ENCODE peak calls at places on chromosomes 7 and 10, in six cellular contexts. One of them, this sample, is unnamed.

GRCh38 chr10:133307776-133308430 is 769 bp downstream of the TUBGCP2 start:
- DNase-seq in activated CD8-positive, alpha-beta memory T cell treated with anti-CD3 and anti-CD28 coated beads for 24 hours: peak
- DNase-seq in Daoy: peak
- DNase-seq in M059J: peak
- DNase-seq in left ventricle myocardium superior: peak
- DNase-seq in effector memory CD4-positive, alpha-beta T cell: peak
- DNase-seq in this sample: no peak

GRCh38 chr10:84076540-84077195 is 62.6 kb upstream of the GHITM start:
- DNase-seq in left ventricle myocardium superior: no peak
- DNase-seq in activated CD8-positive, alpha-beta memory T cell treated with anti-CD3 and anti-CD28 coated beads for 24 hours: no peak
- DNase-seq in M059J: no peak
- DNase-seq in Daoy: peak
- DNase-seq in effector memory CD4-positive, alpha-beta T cell: no peak
- DNase-seq in this sample: peak

GRCh38 chr10:92502296-92502695 is 71.6 kb downstream of the IDE start:
- DNase-seq in effector memory CD4-positive, alpha-beta T cell: no peak
- DNase-seq in activated CD8-positive, alpha-beta memory T cell treated with anti-CD3 and anti-CD28 coated beads for 24 hours: no peak
- DNase-seq in left ventricle myocardium superior: no peak
- DNase-seq in Daoy: no peak
- DNase-seq in M059J: no peak
- DNase-seq in this sample: no peak

GRCh38 chr7:11533229-11533820 is 298.7 kb downstream of the THSD7A start:
- DNase-seq in effector memory CD4-positive, alpha-beta T cell: no peak
- DNase-seq in left ventricle myocardium superior: no peak
- DNase-seq in activated CD8-positive, alpha-beta memory T cell treated with anti-CD3 and anti-CD28 coated beads for 24 hours: no peak
- DNase-seq in M059J: no peak
- DNase-seq in Daoy: no peak
- DNase-seq in this sample: no peak

GRCh38 chr10:16780338-16780880 is 36.8 kb downstream of the RSU1 start:
- DNase-seq in left ventricle myocardium superior: no peak
- DNase-seq in activated CD8-positive, alpha-beta memory T cell treated with anti-CD3 and anti-CD28 coated beads for 24 hours: no peak
- DNase-seq in Daoy: no peak
- DNase-seq in M059J: no peak
- DNase-seq in effector memory CD4-positive, alpha-beta T cell: no peak
- DNase-seq in this sample: no peak

GRCh38 chr7:150397376-150398107 is 18.4 kb downstream of the ZNF775 start:
- DNase-seq in effector memory CD4-positive, alpha-beta T cell: no peak
- DNase-seq in left ventricle myocardium superior: no peak
- DNase-seq in activated CD8-positive, alpha-beta memory T cell treated with anti-CD3 and anti-CD28 coated beads for 24 hours: no peak
- DNase-seq in Daoy: no peak
- DNase-seq in M059J: no peak
- DNase-seq in this sample: no peak

GRCh38 chr7:36601596-36601995 is 122.7 kb downstream of the AOAH start:
- DNase-seq in effector memory CD4-positive, alpha-beta T cell: no peak
- DNase-seq in activated CD8-positive, alpha-beta memory T cell treated with anti-CD3 and anti-CD28 coated beads for 24 hours: no peak
- DNase-seq in left ventricle myocardium superior: no peak
- DNase-seq in Daoy: peak
- DNase-seq in M059J: no peak
- DNase-seq in this sample: peak

GRCh38 chr7:134374291-134374690 is 57.6 kb upstream of the SLC35B4 start:
- DNase-seq in activated CD8-positive, alpha-beta memory T cell treated with anti-CD3 and anti-CD28 coated beads for 24 hours: no peak
- DNase-seq in left ventricle myocardium superior: no peak
- DNase-seq in Daoy: no peak
- DNase-seq in effector memory CD4-positive, alpha-beta T cell: no peak
- DNase-seq in M059J: no peak
- DNase-seq in this sample: no peak

GRCh38 chr10:83612050-83612449 is 527.3 kb upstream of the GHITM start:
- DNase-seq in M059J: peak
- DNase-seq in activated CD8-positive, alpha-beta memory T cell treated with anti-CD3 and anti-CD28 coated beads for 24 hours: no peak
- DNase-seq in Daoy: no peak
- DNase-seq in left ventricle myocardium superior: no peak
- DNase-seq in effector memory CD4-positive, alpha-beta T cell: no peak
- DNase-seq in this sample: no peak

GRCh38 chr10:63521389-63522128 is at the start of gene REEP3:
- DNase-seq in Daoy: peak
- DNase-seq in effector memory CD4-positive, alpha-beta T cell: peak
- DNase-seq in activated CD8-positive, alpha-beta memory T cell treated with anti-CD3 and anti-CD28 coated beads for 24 hours: peak
- DNase-seq in left ventricle myocardium superior: peak
- DNase-seq in M059J: peak
- DNase-seq in this sample: no peak

GRCh38 chr7:90408142-90408541 is 4.9 kb downstream of the CLDN12 start:
- DNase-seq in activated CD8-positive, alpha-beta memory T cell treated with anti-CD3 and anti-CD28 coated beads for 24 hours: no peak
- DNase-seq in left ventricle myocardium superior: no peak
- DNase-seq in M059J: no peak
- DNase-seq in Daoy: no peak
- DNase-seq in effector memory CD4-positive, alpha-beta T cell: no peak
- DNase-seq in this sample: no peak

GRCh38 chr10:89684604-89685003 is 16.8 kb upstream of the KIF20B start:
- DNase-seq in left ventricle myocardium superior: no peak
- DNase-seq in effector memory CD4-positive, alpha-beta T cell: no peak
- DNase-seq in Daoy: peak
- DNase-seq in M059J: peak
- DNase-seq in activated CD8-positive, alpha-beta memory T cell treated with anti-CD3 and anti-CD28 coated beads for 24 hours: no peak
- DNase-seq in this sample: no peak

GRCh38 chr7:517848-518629 is 1.6 kb downstream of the PDGFA start:
- DNase-seq in left ventricle myocardium superior: peak
- DNase-seq in effector memory CD4-positive, alpha-beta T cell: no peak
- DNase-seq in M059J: peak
- DNase-seq in Daoy: peak
- DNase-seq in activated CD8-positive, alpha-beta memory T cell treated with anti-CD3 and anti-CD28 coated beads for 24 hours: peak
- DNase-seq in this sample: peak

GRCh38 chr10:37704566-37704965 is 152.8 kb downstream of the ZNF248 start:
- DNase-seq in activated CD8-positive, alpha-beta memory T cell treated with anti-CD3 and anti-CD28 coated beads for 24 hours: no peak
- DNase-seq in M059J: no peak
- DNase-seq in left ventricle myocardium superior: no peak
- DNase-seq in effector memory CD4-positive, alpha-beta T cell: no peak
- DNase-seq in Daoy: no peak
- DNase-seq in this sample: no peak

GRCh38 chr7:150852371-150852905 is at the start of gene AOC1:
- DNase-seq in effector memory CD4-positive, alpha-beta T cell: no peak
- DNase-seq in activated CD8-positive, alpha-beta memory T cell treated with anti-CD3 and anti-CD28 coated beads for 24 hours: peak
- DNase-seq in left ventricle myocardium superior: no peak
- DNase-seq in M059J: no peak
- DNase-seq in Daoy: no peak
- DNase-seq in this sample: peak

GRCh38 chr10:78520737-78521430 is 487.2 kb downstream of the RPS24 start:
- DNase-seq in Daoy: peak
- DNase-seq in M059J: peak
- DNase-seq in activated CD8-positive, alpha-beta memory T cell treated with anti-CD3 and anti-CD28 coated beads for 24 hours: peak
- DNase-seq in left ventricle myocardium superior: no peak
- DNase-seq in effector memory CD4-positive, alpha-beta T cell: no peak
- DNase-seq in this sample: no peak

GRCh38 chr7:55432937-55433784 is 68.0 kb downstream of the LANCL2 start:
- DNase-seq in M059J: peak
- DNase-seq in effector memory CD4-positive, alpha-beta T cell: no peak
- DNase-seq in Daoy: peak
- DNase-seq in left ventricle myocardium superior: no peak
- DNase-seq in activated CD8-positive, alpha-beta memory T cell treated with anti-CD3 and anti-CD28 coated beads for 24 hours: no peak
- DNase-seq in this sample: no peak

GRCh38 chr10:24762966-24763623 is 39.4 kb upstream of the ARHGAP21 start:
- DNase-seq in M059J: peak
- DNase-seq in activated CD8-positive, alpha-beta memory T cell treated with anti-CD3 and anti-CD28 coated beads for 24 hours: no peak
- DNase-seq in Daoy: peak
- DNase-seq in effector memory CD4-positive, alpha-beta T cell: no peak
- DNase-seq in left ventricle myocardium superior: no peak
- DNase-seq in this sample: no peak

GRCh38 chr7:122092964-122093797 is 50.9 kb downstream of the AASS start:
- DNase-seq in effector memory CD4-positive, alpha-beta T cell: no peak
- DNase-seq in activated CD8-positive, alpha-beta memory T cell treated with anti-CD3 and anti-CD28 coated beads for 24 hours: peak
- DNase-seq in Daoy: peak
- DNase-seq in left ventricle myocardium superior: peak
- DNase-seq in M059J: peak
- DNase-seq in this sample: no peak

This sample was measured in esophagus muscularis mucosa.